ENCODE peak calls at places on chromosomes 2 and 18, in nine cellular contexts. D is breast epithelium, N is GM13976, I is endothelial cell of umbilical vein, W is AG09319, U is fibroblast of the aortic adventitia, K is H9, F is GM10248, X is GM12865. O is an unnamed sample.

GRCh38 chr2:3491716-3492474 is 27.4 kb downstream of the ADI1 start:
- DNase-seq in X (no peak), I (no peak), D (no peak), U (no peak), N (peak; percentile 20), K (no peak), W (no peak), F (peak; percentile 19), O (no peak)

GRCh38 chr18:33596178-33596854 is 18.3 kb downstream of the ASXL3 start:
- DNase-seq in W (no peak), U (peak; percentile 67), N (no peak), K (no peak), F (no peak), X (no peak), I (peak; percentile 90), D (no peak), O (no peak)

GRCh38 chr2:109213646-109214417 is 84.8 kb downstream of the SH3RF3 start:
- DNase-seq in D (no peak), N (no peak), W (no peak), F (peak; percentile 39), K (no peak), I (peak; percentile 60), X (peak; percentile 84), U (peak; percentile 87), O (peak; percentile 25)

GRCh38 chr18:57837917-57838548 is 34.9 kb upstream of the ATP8B1 start:
- DNase-seq in U (no peak), X (peak; percentile 92), I (peak; percentile 91), D (no peak), N (peak; percentile 38), K (no peak), F (peak; percentile 26), W (no peak), O (peak; percentile 40)

GRCh38 chr18:427005-427404 is 73.5 kb downstream of the COLEC12 start:
- DNase-seq in D (no peak), X (no peak), N (no peak), I (no peak), W (peak; percentile 63), U (peak; percentile 92), K (no peak), F (no peak), O (no peak)

GRCh38 chr2:232325324-232326273 is 53.0 kb upstream of the ALPP start:
- DNase-seq in K (peak; percentile 73), I (peak; percentile 17), X (peak; percentile 37), D (no peak), W (no peak), F (peak; percentile 34), U (peak; percentile 19), N (no peak), O (no peak)

GRCh38 chr2:109321570-109321969 is 192.6 kb downstream of the SH3RF3 start:
- DNase-seq in X (no peak), U (peak; percentile 49), I (no peak), N (no peak), K (no peak), W (no peak), F (no peak), D (no peak), O (no peak)

GRCh38 chr2:151973901-151974199 is 125.0 kb downstream of the CACNB4 start:
- DNase-seq in W (no peak), I (peak; percentile 46), K (peak; percentile 62), X (peak; percentile 31), F (no peak), D (no peak), U (peak; percentile 15), N (no peak), O (no peak)

GRCh38 chr2:13005761-13006336 is 289.1 kb downstream of the TRIB2 start:
- DNase-seq in D (no peak), U (peak; percentile 16), F (no peak), N (no peak), K (no peak), X (no peak), W (no peak), I (peak; percentile 63), O (no peak)

GRCh38 chr2:179592167-179592936 is 269.1 kb downstream of the ZNF385B start:
- DNase-seq in I (no peak), K (no peak), D (no peak), W (peak; percentile 16), U (peak; percentile 27), N (no peak), F (no peak), X (no peak), O (no peak)

GRCh38 chr2:234753701-234754100 is 198.1 kb upstream of the SH3BP4 start:
- DNase-seq in X (no peak), D (no peak), U (peak; percentile 34), F (no peak), I (no peak), K (no peak), W (no peak), N (no peak), O (no peak)

GRCh38 chr2:75960134-75961009 is 249.7 kb upstream of the GCFC2 start:
- DNase-seq in W (no peak), K (no peak), I (no peak), N (no peak), F (no peak), U (no peak), D (no peak), X (no peak), O (no peak)

GRCh38 chr2:240223631-240224030 is 83.2 kb upstream of the OTOS start:
- DNase-seq in W (no peak), X (no peak), I (no peak), F (no peak), D (peak; percentile 33), N (no peak), K (no peak), U (no peak), O (no peak)

GRCh38 chr2:69493268-69493667 is 56.0 kb upstream of the NFU1 start:
- DNase-seq in X (no peak), U (no peak), K (peak; percentile 33), F (no peak), N (no peak), W (no peak), D (no peak), I (no peak), O (no peak)

GRCh38 chr2:27496357-27497287 is at the start of gene GCKR:
- DNase-seq in X (no peak), D (no peak), N (no peak), U (peak; percentile 75), K (no peak), I (peak; percentile 28), W (no peak), F (no peak), O (no peak)

GRCh38 chr18:13136689-13137040 is 81.9 kb upstream of the LDLRAD4 start:
- DNase-seq in D (no peak), N (peak; percentile 61), U (no peak), F (peak; percentile 48), W (no peak), X (no peak), I (peak; percentile 13), K (peak; percentile 58), O (no peak)

GRCh38 chr2:177254433-177255226 is 9.9 kb downstream of the NFE2L2 start:
- DNase-seq in F (no peak), N (no peak), U (peak; percentile 44), X (no peak), K (peak; percentile 80), I (peak; percentile 64), D (no peak), W (no peak), O (no peak)

GRCh38 chr2:63831176-63831575 is 10.5 kb upstream of the UGP2 start:
- DNase-seq in X (no peak), F (no peak), K (no peak), D (no peak), W (no peak), I (no peak), U (no peak), N (no peak), O (no peak)
- TF ChIP-seq CTCF in X (no peak), F (no peak), K (no peak), D (no peak), W (no peak), I (no peak), U (no peak), N (no peak), O (no peak)

DNA sequence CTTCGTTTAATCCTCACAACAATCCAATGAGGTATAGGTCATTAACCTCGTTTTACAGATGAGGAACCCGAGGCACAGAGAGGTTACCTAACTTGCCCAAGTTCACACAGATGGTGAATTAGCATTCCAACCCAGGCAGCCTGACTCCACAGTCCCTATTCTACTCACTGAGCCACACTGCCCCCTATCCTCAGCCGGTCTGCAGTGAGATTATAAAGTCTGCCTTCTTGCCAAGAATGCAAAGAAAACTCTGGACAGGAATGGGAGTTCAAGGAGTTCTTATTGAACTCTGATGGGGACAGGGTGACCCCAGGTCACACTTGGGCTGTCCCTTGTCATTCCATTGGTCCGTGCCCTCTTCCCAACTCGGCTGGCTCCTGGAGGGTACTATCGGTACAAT is 118.1 kb upstream of the MSH6 start:
- DNase-seq in I (no peak), X (peak; percentile 35), K (peak; percentile 57), D (no peak), F (no peak), U (no peak), W (no peak), N (no peak), O (no peak)
- TF ChIP-seq CTCF in I (no peak), X (peak; percentile 18), K (peak; percentile 59), D (no peak), F (peak; percentile 4), U (no peak), W (no peak), N (no peak), O (peak; percentile 30)

DNA sequence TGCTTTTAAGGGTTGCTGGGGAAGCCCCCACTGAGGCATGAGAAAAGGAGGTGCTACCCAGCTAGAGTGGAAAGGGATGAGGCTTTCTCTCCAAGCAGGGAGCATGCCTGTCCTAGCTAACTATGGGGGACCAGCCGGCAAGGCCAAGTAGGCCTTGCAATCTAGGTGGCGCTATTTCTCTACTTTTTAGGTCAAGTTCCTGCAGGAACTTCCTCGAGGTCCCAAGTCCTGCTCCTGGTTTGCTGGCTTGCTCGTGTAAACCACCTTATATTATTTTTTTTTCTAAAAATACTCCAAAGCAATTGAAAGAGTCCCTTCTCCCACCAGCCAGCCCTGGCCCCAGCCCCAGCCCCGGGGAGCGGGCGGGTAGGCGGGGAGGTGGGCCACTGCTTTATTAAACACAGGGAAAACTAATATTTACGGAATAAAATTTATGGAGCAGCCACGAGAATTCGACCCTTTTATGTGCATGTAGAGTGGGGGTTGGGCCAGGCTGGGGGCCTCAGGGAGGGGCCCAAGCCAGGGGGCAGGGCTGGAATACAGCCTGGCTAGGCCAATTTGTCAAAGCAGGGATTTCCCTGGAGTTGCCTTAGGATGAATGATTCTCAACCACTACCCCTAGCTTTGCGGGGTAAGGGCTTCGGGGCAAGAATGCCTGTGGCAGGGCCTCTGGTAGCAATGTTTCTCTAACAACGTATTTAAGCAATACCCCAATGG is 12.8 kb upstream of the IHH start:
- DNase-seq in U (peak; percentile 69), X (peak; percentile 68), N (peak; percentile 70), K (peak; percentile 80), W (peak; percentile 32), I (peak; percentile 23), F (peak; percentile 67), D (no peak), O (peak; percentile 70)
- TF ChIP-seq CTCF in U (peak; percentile 64), X (peak; percentile 60), N (peak; percentile 60), K (peak; percentile 86), W (peak; percentile 57), I (peak; percentile 60), F (peak; percentile 55), D (peak; percentile 18), O (peak; percentile 40)

DNA sequence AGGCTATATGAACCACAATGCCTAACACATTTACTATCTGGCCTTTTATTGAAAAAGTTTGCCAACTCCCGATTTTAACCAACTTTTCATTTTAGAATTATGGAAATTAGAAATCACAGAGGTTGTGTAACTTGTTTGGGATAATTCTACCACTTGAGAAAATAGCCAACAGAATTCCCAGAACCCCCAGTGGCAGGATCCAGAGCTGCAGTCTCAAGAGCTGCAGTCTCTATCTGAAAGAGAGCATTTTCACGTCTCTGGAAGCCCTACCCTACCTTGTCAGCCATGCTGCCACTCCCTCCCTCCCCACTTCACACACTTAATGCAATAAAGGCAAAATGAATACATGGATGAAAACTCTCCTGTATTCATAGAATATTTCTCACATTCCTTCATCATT is 23.4 kb upstream of the TSPYL6 start:
- DNase-seq in N (no peak), W (no peak), X (no peak), K (no peak), I (no peak), U (no peak), F (no peak), D (no peak), O (no peak)
- TF ChIP-seq CTCF in N (no peak), W (peak; percentile 2), X (peak; percentile 11), K (peak; percentile 49), I (no peak), U (peak; percentile 43), F (no peak), D (no peak), O (no peak)